ENCODE peak calls at places on chromosomes 16 and 17, in six cellular contexts. M is osteoblast, B is fibroblast of lung, W is uterus, T is Peyer's patch, Z is stomach. C is an unnamed sample.

GRCh38 chr16:57627184-57627871 is 1.1 kb upstream of the ADGRG1 start:
- DNase-seq in W (no peak), T (no peak), B (peak; percentile 53), M (peak; percentile 96), Z (no peak), C (no peak)

GRCh38 chr17:44218344-44219125 is 940 bp downstream of the UBTF start:
- DNase-seq in M (peak; percentile 99), B (peak; percentile 86), Z (peak; percentile 91), W (peak; percentile 90), T (peak; percentile 95), C (peak; percentile 77)

GRCh38 chr17:37121616-37122015 is 172.9 kb downstream of the AATF start:
- DNase-seq in M (no peak), W (no peak), B (no peak), T (no peak), Z (no peak), C (no peak)

GRCh38 chr17:80512233-80512632 is 32.4 kb upstream of the RPTOR start:
- DNase-seq in Z (no peak), T (no peak), M (peak; percentile 98), B (no peak), W (no peak), C (no peak)

GRCh38 chr17:32876414-32877163 is at the start of gene MYO1D:
- DNase-seq in M (peak; percentile 74), Z (peak; percentile 79), B (no peak), T (peak; percentile 89), W (peak; percentile 60), C (peak; percentile 35)

GRCh38 chr16:49075709-49076108 is 205.9 kb downstream of the CBLN1 start:
- DNase-seq in W (no peak), T (no peak), M (no peak), Z (no peak), B (no peak), C (no peak)

GRCh38 chr16:85573696-85574641 is 39.2 kb upstream of the GSE1 start:
- DNase-seq in W (peak; percentile 78), Z (no peak), M (peak; percentile 96), T (peak; percentile 61), B (peak; percentile 70), C (no peak)

GRCh38 chr17:66715745-66716156 is 119.2 kb upstream of the CACNG5 start:
- DNase-seq in Z (no peak), M (peak; percentile 73), T (no peak), B (peak; percentile 73), W (no peak), C (no peak)

GRCh38 chr17:66942453-66943264 is 21.8 kb upstream of the CACNG4 start:
- DNase-seq in M (no peak), Z (no peak), W (no peak), B (no peak), T (no peak), C (no peak)

GRCh38 chr17:31789707-31790505 is 69.1 kb downstream of the COPRS start:
- DNase-seq in Z (no peak), T (no peak), M (no peak), B (no peak), W (no peak), C (no peak)

GRCh38 chr17:42304187-42305030 is 16.1 kb downstream of the STAT5A start:
- DNase-seq in Z (no peak), T (no peak), B (no peak), W (no peak), M (no peak), C (no peak)

GRCh38 chr16:58414938-58415451 is 22.7 kb downstream of the GINS3 start:
- DNase-seq in B (no peak), M (no peak), T (no peak), W (no peak), Z (no peak), C (no peak)

GRCh38 chr17:76531501-76532038 is 5.9 kb downstream of the CYGB start:
- DNase-seq in Z (no peak), T (no peak), W (no peak), B (no peak), M (peak; percentile 36), C (no peak)

GRCh38 chr16:74738134-74738541 is 36.5 kb downstream of the FA2H start:
- DNase-seq in T (peak; percentile 72), Z (peak; percentile 75), M (peak; percentile 68), B (no peak), W (no peak), C (no peak)

GRCh38 chr16:66273644-66274334 is 92.7 kb upstream of the CDH5 start:
- DNase-seq in B (peak; percentile 35), M (peak; percentile 95), W (no peak), T (peak; percentile 37), Z (no peak), C (no peak)

GRCh38 chr17:16442141-16442540 is 26.8 kb downstream of the TRPV2 start:
- DNase-seq in T (no peak), M (peak; percentile 78), Z (no peak), W (no peak), B (peak; percentile 58), C (no peak)

GRCh38 chr17:1312261-1312870 is 32.9 kb downstream of the TRARG1 start:
- DNase-seq in T (no peak), W (no peak), M (no peak), Z (no peak), B (no peak), C (no peak)

GRCh38 chr16:82761236-82761635 is 134.5 kb downstream of the CDH13 start:
- DNase-seq in M (peak; percentile 48), Z (peak; percentile 30), B (peak; percentile 75), W (peak; percentile 43), T (peak; percentile 58), C (no peak)

GRCh38 chr16:86952769-86953168 is 364.4 kb downstream of the C16orf95 start:
- DNase-seq in M (peak; percentile 87), T (no peak), B (peak; percentile 55), W (no peak), Z (no peak), C (no peak)

GRCh38 chr17:74853669-74854068 is 6.0 kb downstream of the GRIN2C start:
- DNase-seq in M (no peak), B (no peak), T (no peak), W (no peak), Z (no peak), C (no peak)

GRCh38 chr17:38970804-38971203 is 3.6 kb upstream of the FBXO47 start:
- DNase-seq in W (no peak), B (no peak), M (no peak), T (no peak), Z (no peak), C (no peak)

DNA sequence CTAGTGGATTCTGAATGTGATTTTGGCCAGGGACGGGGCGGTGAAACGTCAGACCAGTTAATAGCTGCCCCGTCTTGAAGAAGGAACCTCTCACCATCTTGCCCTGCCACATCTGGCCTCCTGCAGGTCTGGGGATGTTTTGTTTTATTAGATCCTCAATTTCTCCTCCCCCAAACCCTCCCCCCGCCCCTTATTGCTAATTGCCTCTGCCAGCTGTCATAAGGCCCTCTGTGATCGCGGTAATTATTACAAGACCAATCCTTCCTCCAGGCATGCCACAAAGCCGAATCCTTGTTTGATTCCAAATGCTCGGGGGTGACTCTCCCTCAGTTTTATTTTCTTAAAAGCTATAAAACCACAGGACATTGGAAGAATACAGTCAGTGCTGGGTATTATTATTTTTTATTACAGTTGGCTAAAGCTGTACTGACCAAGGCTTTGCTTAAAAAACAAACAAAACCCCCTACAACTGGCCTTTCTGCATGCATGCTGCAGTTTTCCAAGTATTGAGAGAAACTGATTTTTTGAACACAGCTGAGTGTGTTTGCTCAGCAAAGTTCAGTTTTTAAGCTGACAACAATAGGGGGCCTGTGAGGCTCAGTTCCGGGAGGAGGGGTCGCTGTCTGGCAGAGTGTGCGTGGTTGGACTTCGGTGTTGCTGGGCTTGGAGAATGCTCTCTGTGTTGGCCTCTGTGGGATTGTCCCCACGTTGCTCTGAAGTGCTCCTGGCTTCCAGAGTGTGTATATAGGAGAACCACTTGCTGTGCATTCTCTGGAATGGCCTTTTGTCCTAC is 1.7 kb downstream of the KSR1 start:
- DNase-seq in T (no peak), Z (no peak), B (peak; percentile 62), W (no peak), M (peak; percentile 78), C (no peak)
- H3K27ac ChIP-seq in T (no peak overlapping the region), Z (peak overlapping the region; percentile 80), B (no peak overlapping the region), W (no peak overlapping the region), M (no peak overlapping the region), C (no peak overlapping the region)

DNA sequence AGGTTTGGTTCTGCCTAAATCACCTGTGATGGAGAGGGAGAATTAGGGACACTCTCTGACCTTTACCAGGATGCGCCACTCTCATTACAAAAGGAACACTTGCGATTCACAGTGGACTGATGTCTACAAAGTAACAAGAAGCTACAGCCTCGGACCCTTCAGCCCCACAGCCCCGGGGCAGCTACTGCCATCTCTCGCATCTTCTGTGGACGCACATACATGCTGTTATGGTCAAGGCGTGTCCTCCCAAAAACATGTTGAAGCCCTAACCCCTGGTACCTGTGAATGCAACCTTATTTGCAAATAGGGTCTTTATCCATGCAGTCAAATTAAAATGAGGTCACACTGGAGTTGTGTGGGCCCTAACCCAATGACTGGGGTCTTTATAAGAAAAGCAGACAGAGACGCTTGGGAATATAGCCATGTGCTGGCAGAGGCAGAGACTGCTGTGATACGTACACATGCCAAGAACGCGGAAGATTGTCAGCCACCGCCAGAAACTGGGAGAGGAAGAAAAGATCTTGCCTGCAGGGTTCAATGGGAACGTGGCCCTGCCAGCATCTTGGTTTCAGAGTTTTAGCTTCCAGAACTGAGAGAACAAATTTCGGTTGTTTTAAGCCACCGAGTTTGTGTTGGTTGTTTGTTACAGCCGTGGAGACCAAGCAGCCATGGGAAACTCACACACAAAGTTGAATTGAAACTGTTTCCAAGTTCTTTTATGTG is 23.0 kb downstream of the ATP2C2 start:
- DNase-seq in M (peak; percentile 80), B (peak; percentile 43), T (no peak), W (no peak), Z (no peak), C (no peak)
- H3K27me3 ChIP-seq in M (no peaks in the 10 kb centered on the region), B (peaks cover 4% of the 10 kb centered on the region), T (no peaks in the 10 kb centered on the region), W (no peaks in the 10 kb centered on the region), Z (no peaks in the 10 kb centered on the region), C (no peaks in the 10 kb centered on the region)

GRCh38 chr16:69476920-69477418 is 52.5 kb downstream of the CYB5B start:
- DNase-seq in M (peak; percentile 88), T (no peak), Z (no peak), B (peak; percentile 90), W (no peak), C (no peak)
- H3K9me3 ChIP-seq in M (no peaks in the 10 kb centered on the region), T (no peaks in the 10 kb centered on the region), Z (no peaks in the 10 kb centered on the region), B (no peaks in the 10 kb centered on the region), W (no peaks in the 10 kb centered on the region), C (no peaks in the 10 kb centered on the region)

DNA sequence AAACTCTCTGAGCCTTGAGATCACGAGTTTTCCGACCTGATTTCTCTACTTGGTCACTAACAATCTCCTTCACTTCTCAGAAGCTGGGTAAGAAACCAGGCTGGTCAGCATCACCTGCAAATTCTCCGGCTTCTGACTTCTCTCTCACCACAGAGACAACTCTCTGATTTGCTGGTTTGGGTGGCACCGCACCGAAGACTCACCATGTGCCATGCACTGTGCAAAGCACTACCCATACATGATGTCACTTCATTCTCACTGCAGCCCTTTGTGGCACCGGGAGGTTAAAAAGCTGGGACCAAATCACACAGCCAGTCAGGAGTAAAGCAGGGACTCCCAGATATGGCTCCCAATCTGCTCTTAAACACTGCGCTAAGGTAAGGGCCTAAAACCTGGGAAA is 652 bp downstream of the VAC14 start:
- DNase-seq in B (no peak), T (no peak), W (no peak), Z (no peak), M (peak; percentile 39), C (no peak)
- H3K27ac ChIP-seq in B (peak overlapping the region; percentile 72), T (peak overlapping the region; percentile 54), W (no peak overlapping the region), Z (peak overlapping the region; percentile 72), M (peak overlapping the region; percentile 80), C (peak overlapping the region; percentile 53)

C was measured in CD4-positive, alpha-beta T cell.